ENCODE peak calls at places on chromosomes 4 and X, in seven cellular contexts. J is HL-60, O is sigmoid colon, T is stomach, N is SK-N-SH, E is GM12878, X is HepG2. Q is an unnamed sample.
A peak's percentile ranks its signal among the peaks of the same experiment; 100 is the strongest.

GRCh38 chr4:105453550-105454201 is 20.2 kb downstream of the PPA2 start:
- DNase-seq in X (no peak), E (no peak), T (no peak), N (no peak), O (no peak), J (no peak), Q (no peak)

GRCh38 chr4:21790437-21791029 is 158.0 kb downstream of the KCNIP4 start:
- DNase-seq in X (no peak), N (peak; percentile 3), E (no peak), J (no peak), O (no peak), T (no peak), Q (no peak)

GRCh38 chrX:123986377-123986776 is 24.9 kb downstream of the STAG2 start:
- DNase-seq in N (no peak), J (no peak), T (no peak), O (no peak), E (no peak), X (no peak), Q (no peak)

GRCh38 chrX:45445745-45446412 is 245.2 kb upstream of the DIPK2B start:
- DNase-seq in E (no peak), J (no peak), O (no peak), X (no peak), N (no peak), T (no peak), Q (no peak)

GRCh38 chr4:43843501-43843900 is 605.1 kb downstream of the KCTD8 start:
- DNase-seq in N (no peak), T (no peak), X (peak; percentile 6), E (no peak), J (no peak), O (no peak), Q (no peak)

GRCh38 chr4:40211224-40212185 is 14.7 kb downstream of the RHOH start:
- DNase-seq in J (no peak), T (no peak), O (no peak), N (no peak), X (no peak), E (no peak), Q (no peak)

GRCh38 chrX:67961516-67961915 is 417.7 kb downstream of the AR start:
- DNase-seq in E (no peak), X (no peak), O (no peak), N (no peak), T (no peak), J (no peak), Q (no peak)

GRCh38 chr4:42625366-42625765 is 31.5 kb downstream of the ATP8A1 start:
- DNase-seq in N (no peak), T (no peak), X (no peak), J (no peak), E (no peak), O (no peak), Q (no peak)

GRCh38 chr4:77579406-77580076 is 26.1 kb upstream of the CXCL13 start:
- DNase-seq in J (no peak), T (no peak), E (no peak), O (no peak), X (no peak), N (no peak), Q (no peak)

GRCh38 chr4:3721627-3722026 is 44.6 kb upstream of the ADRA2C start:
- DNase-seq in N (no peak), T (no peak), E (no peak), O (no peak), X (no peak), J (no peak), Q (no peak)

GRCh38 chr4:102786279-102786678 is 25.5 kb upstream of the MANBA start:
- DNase-seq in N (no peak), X (no peak), J (no peak), E (no peak), T (no peak), O (no peak), Q (no peak)

GRCh38 chr4:184362338-184362737 is 112.0 kb downstream of the IRF2 start:
- DNase-seq in N (no peak), O (no peak), E (no peak), X (no peak), J (no peak), T (no peak), Q (no peak)

GRCh38 chrX:43239356-43239755 is 416.7 kb upstream of the MAOA start:
- DNase-seq in X (no peak), O (no peak), E (no peak), T (no peak), N (no peak), J (no peak), Q (no peak)

GRCh38 chr4:120317713-120318112 is 251.1 kb upstream of the MAD2L1 start:
- DNase-seq in T (no peak), O (no peak), N (no peak), J (no peak), E (no peak), X (no peak), Q (no peak)

GRCh38 chr4:67332627-67333026 is 212.7 kb downstream of the CENPC start:
- DNase-seq in O (no peak), X (peak; percentile 16), E (no peak), T (no peak), J (no peak), N (peak; percentile 1), Q (no peak)

GRCh38 chrX:111854778-111855490 is 21.0 kb upstream of the TRPC5OS start:
- DNase-seq in J (peak; percentile 2), O (no peak), N (peak; percentile 4), T (no peak), X (no peak), E (no peak), Q (no peak)

GRCh38 chr4:169945636-169946035 is 80.6 kb downstream of the MFAP3L start:
- DNase-seq in E (no peak), O (no peak), T (no peak), J (no peak), X (no peak), N (no peak), Q (no peak)

GRCh38 chrX:45134303-45134702 is 66.4 kb downstream of the DIPK2B start:
- DNase-seq in J (no peak), O (no peak), N (no peak), E (no peak), T (no peak), X (peak; percentile 77), Q (no peak)

GRCh38 chrX:65196758-65197371 is 220.6 kb upstream of the ZC4H2 start:
- DNase-seq in E (no peak), J (no peak), N (no peak), T (peak; percentile 70), O (peak; percentile 63), X (peak; percentile 79), Q (no peak)

GRCh38 chr4:147824316-147824715 is 92.4 kb downstream of the ARHGAP10 start:
- DNase-seq in E (no peak), O (no peak), J (no peak), X (no peak), N (no peak), T (no peak), Q (no peak)

GRCh38 chr4:147820975-147821374 is 89.1 kb downstream of the ARHGAP10 start:
- DNase-seq in N (no peak), O (no peak), X (no peak), J (no peak), T (no peak), E (no peak), Q (no peak)

GRCh38 chr4:147821555-147821954 is 89.7 kb downstream of the ARHGAP10 start:
- DNase-seq in O (no peak), J (no peak), N (no peak), E (no peak), T (no peak), X (no peak), Q (no peak)

GRCh38 chr4:147823135-147823534 is 91.2 kb downstream of the ARHGAP10 start:
- DNase-seq in E (no peak), X (no peak), O (no peak), J (no peak), N (no peak), T (no peak), Q (no peak)

GRCh38 chr4:147822128-147822527 is 90.2 kb downstream of the ARHGAP10 start:
- DNase-seq in J (peak; percentile 78), N (no peak), X (peak; percentile 39), T (peak; percentile 95), E (no peak), O (peak; percentile 94), Q (peak; percentile 95)
- TF ChIP-seq POLR2AphosphoS5 in J (peak; percentile 32), N (no peak), X (no peak), T (peak; percentile 56), E (no peak), O (peak; percentile 30), Q (peak; percentile 50)

GRCh38 chrX:109939498-109939897 is 63.4 kb upstream of the TMEM164 start:
- DNase-seq in T (no peak), N (no peak), X (no peak), J (no peak), E (no peak), O (no peak), Q (no peak)

GRCh38 chrX:109943740-109944092 is 59.2 kb upstream of the TMEM164 start:
- DNase-seq in T (no peak), J (no peak), O (no peak), E (no peak), X (no peak), N (no peak), Q (no peak)

GRCh38 chrX:109943092-109943739 is 59.7 kb upstream of the TMEM164 start:
- DNase-seq in O (no peak), N (no peak), J (no peak), X (no peak), T (no peak), E (no peak), Q (no peak)

GRCh38 chrX:109936598-109936997 is 66.3 kb upstream of the TMEM164 start:
- DNase-seq in N (no peak), O (no peak), E (no peak), J (no peak), T (no peak), X (no peak), Q (no peak)

GRCh38 chrX:109940411-109940810 is 62.5 kb upstream of the TMEM164 start:
- DNase-seq in X (no peak), N (no peak), E (no peak), T (no peak), O (no peak), J (no peak), Q (no peak)
- TF ChIP-seq CTCF in X (no peak), N (no peak), E (no peak), T (no peak), O (no peak), J (no peak), Q (no peak)

GRCh38 chrX:41009816-41010187 is 75.4 kb upstream of the USP9X start:
- DNase-seq in O (no peak), J (no peak), E (no peak), T (no peak), N (no peak), X (no peak), Q (no peak)

GRCh38 chrX:41014776-41015175 is 70.5 kb upstream of the USP9X start:
- DNase-seq in J (no peak), O (no peak), E (no peak), N (no peak), T (no peak), X (no peak), Q (no peak)

GRCh38 chrX:41005445-41005992 is 79.7 kb upstream of the USP9X start:
- DNase-seq in N (no peak), E (no peak), X (no peak), J (no peak), O (no peak), T (no peak), Q (no peak)

GRCh38 chrX:41010188-41010846 is 74.9 kb upstream of the USP9X start:
- DNase-seq in J (peak; percentile 78), N (peak; percentile 65), T (peak; percentile 79), E (no peak), X (peak; percentile 89), O (peak; percentile 89), Q (peak; percentile 91)
- H3K4me3 ChIP-seq in J (peak overlapping the region; percentile 15), N (peak overlapping the region; percentile 25), T (peak overlapping the region; percentile 32), E (no peak overlapping the region), X (peak overlapping the region; percentile 54), O (peak overlapping the region; percentile 35), Q (peak overlapping the region; percentile 43)

GRCh38 chrX:2708601-2709200 is 17.6 kb downstream of the CD99 start:
- DNase-seq in N (no peak), T (no peak), X (no peak), O (no peak), J (peak; percentile 34), E (no peak), Q (no peak)
- TF ChIP-seq POLR2AphosphoS5 in N (no peak), T (no peak), X (no peak), O (no peak), J (peak; percentile 43), E (no peak), Q (no peak)

Q was measured in esophagus muscularis mucosa.